ENCODE peak calls at places on chromosomes 11 and 22, in five cellular contexts. O is spleen, M is A549, E is lower lobe of right lung, F is HL-60. T is an unnamed sample.

GRCh38 chr22:28909375-28909774 is 26.0 kb downstream of the ZNRF3 start:
- DNase-seq in O (no peak), F (no peak), E (no peak), M (no peak), T (no peak)

GRCh38 chr11:12043959-12044772 is 35.7 kb upstream of the DKK3 start:
- DNase-seq in M (peak; percentile 91), F (peak; percentile 62), O (no peak), E (peak; percentile 84), T (no peak)

GRCh38 chr11:87819141-87819540 is 356.1 kb downstream of the RAB38 start:
- DNase-seq in E (no peak), O (no peak), F (no peak), M (no peak), T (no peak)

GRCh38 chr22:26648761-26649363 is 8.5 kb upstream of the MIAT start:
- DNase-seq in E (no peak), O (no peak), F (peak; percentile 81), M (no peak), T (no peak)

GRCh38 chr11:232783-233565 is 3.2 kb downstream of the SIRT3 start:
- DNase-seq in E (no peak), F (no peak), O (no peak), M (no peak), T (no peak)

GRCh38 chr11:6456361-6457073 is 15.7 kb upstream of the HPX start:
- DNase-seq in F (no peak), E (no peak), M (no peak), O (no peak), T (no peak)

GRCh38 chr11:134856371-134856971 is 444.4 kb upstream of the B3GAT1 start:
- DNase-seq in O (no peak), F (no peak), E (no peak), M (no peak), T (no peak)

GRCh38 chr11:67032830-67033555 is 10.1 kb downstream of the SYT12 start:
- DNase-seq in F (no peak), M (peak; percentile 64), E (no peak), O (no peak), T (no peak)

GRCh38 chr11:130801287-130802146 is 114.8 kb downstream of the SNX19 start:
- DNase-seq in F (no peak), M (no peak), O (no peak), E (no peak), T (no peak)

GRCh38 chr22:43446881-43447280 is 35.1 kb downstream of the MPPED1 start:
- DNase-seq in E (no peak), M (peak; percentile 9), F (no peak), O (peak; percentile 36), T (no peak)

GRCh38 chr11:70742553-70743291 is 344.4 kb downstream of the CTTN start:
- DNase-seq in M (no peak), F (no peak), O (no peak), E (peak; percentile 46), T (no peak)

GRCh38 chr11:59144096-59144495 is 1.4 kb downstream of the FAM111A start:
- DNase-seq in M (no peak), E (no peak), O (no peak), F (no peak), T (no peak)

GRCh38 chr11:8095831-8096522 is 15.0 kb downstream of the TUB start:
- DNase-seq in F (no peak), O (peak; percentile 61), E (no peak), M (no peak), T (peak; percentile 53)

GRCh38 chr22:35837328-35837727 is 119.7 kb downstream of the APOL5 start:
- DNase-seq in M (no peak), O (no peak), F (no peak), E (no peak), T (no peak)

GRCh38 chr11:128522943-128523518 is 64.3 kb downstream of the ETS1 start:
- DNase-seq in O (no peak), F (no peak), M (no peak), E (no peak), T (no peak)

GRCh38 chr11:16117989-16118810 is 238.1 kb downstream of the SOX6 start:
- DNase-seq in O (no peak), F (no peak), E (no peak), M (no peak), T (no peak)

GRCh38 chr11:62502030-62502730 is 44.4 kb downstream of the AHNAK start:
- DNase-seq in O (no peak), M (no peak), E (no peak), F (no peak), T (no peak)

GRCh38 chr11:61960532-61960931 is 6.9 kb downstream of the FTH1 start:
- DNase-seq in E (no peak), O (peak; percentile 55), M (no peak), F (no peak), T (peak; percentile 53)

GRCh38 chr11:62395885-62396778 is 22.7 kb upstream of the SCGB1A1 start:
- DNase-seq in F (no peak), O (peak; percentile 50), M (no peak), E (no peak), T (no peak)

GRCh38 chr11:122872046-122872445 is 10.5 kb upstream of the JHY start:
- DNase-seq in E (no peak), M (no peak), O (no peak), F (no peak), T (no peak)

GRCh38 chr22:24436553-24436952 is 9.2 kb downstream of the ADORA2A start:
- DNase-seq in F (no peak), E (no peak), O (peak; percentile 73), M (no peak), T (no peak)

GRCh38 chr11:111457731-111458368 is 54.3 kb downstream of the BTG4 start:
- DNase-seq in M (no peak), E (no peak), F (no peak), O (no peak), T (peak; percentile 49)

GRCh38 chr11:72741429-72741833 is 10.8 kb downstream of the ARAP1 start:
- DNase-seq in O (peak; percentile 88), F (peak; percentile 75), E (peak; percentile 79), M (no peak), T (no peak)

GRCh38 chr11:44899959-44900358 is 50.7 kb downstream of the TP53I11 start:
- DNase-seq in O (no peak), M (peak; percentile 73), F (no peak), E (no peak), T (no peak)

GRCh38 chr11:27370374-27370773 is 7.4 kb upstream of the CCDC34 start:
- DNase-seq in M (no peak), F (no peak), E (no peak), O (no peak), T (no peak)

GRCh38 chr11:47527186-47527585 is 25.7 kb downstream of the CELF1 start:
- DNase-seq in F (no peak), E (no peak), O (no peak), M (no peak), T (no peak)

GRCh38 chr11:70796601-70797000 is 398.3 kb downstream of the CTTN start:
- DNase-seq in F (no peak), E (peak; percentile 19), O (no peak), M (peak; percentile 32), T (no peak)

GRCh38 chr11:72744474-72744873 is 7.7 kb downstream of the ARAP1 start:
- DNase-seq in F (no peak), O (peak; percentile 74), M (no peak), E (no peak), T (no peak)

GRCh38 chr11:39777035-39777434 is 1682.4 kb downstream of the LRRC4C start:
- DNase-seq in E (no peak), M (no peak), O (no peak), F (no peak), T (no peak)

GRCh38 chr22:25057013-25057881 is 104.7 kb downstream of the KIAA1671 start:
- DNase-seq in E (peak; percentile 73), M (peak; percentile 56), O (peak; percentile 87), F (peak; percentile 46), T (peak; percentile 84)

GRCh38 chr11:43789700-43790443 is 90.8 kb upstream of the ALKBH3 start:
- DNase-seq in E (no peak), M (peak; percentile 16), F (no peak), O (no peak), T (no peak)

GRCh38 chr22:47177334-47177815 is 414.9 kb downstream of the TBC1D22A start:
- DNase-seq in M (no peak), O (peak; percentile 58), F (no peak), E (peak; percentile 28), T (peak; percentile 64)

GRCh38 chr11:79363861-79364378 is 76.9 kb downstream of the TENM4 start:
- DNase-seq in O (no peak), M (no peak), F (no peak), E (no peak), T (no peak)

GRCh38 chr11:107009190-107009589 is 9.1 kb downstream of the GUCY1A2 start:
- DNase-seq in M (no peak), E (no peak), F (no peak), O (no peak), T (no peak)
- TF ChIP-seq CTCF in M (no peak), E (no peak), F (no peak), O (no peak), T (no peak)

GRCh38 chr11:2580061-2580421 is 119.8 kb downstream of the KCNQ1OT1 start:
- DNase-seq in E (peak; percentile 19), F (no peak), O (peak; percentile 33), M (no peak), T (no peak)
- TF ChIP-seq CTCF in E (no peak), F (no peak), O (no peak), M (no peak), T (no peak)

GRCh38 chr11:96051820-96052219 is 127.9 kb upstream of the MTMR2 start:
- DNase-seq in F (no peak), M (no peak), E (no peak), O (no peak), T (no peak)

GRCh38 chr11:96049426-96049825 is 125.5 kb upstream of the MTMR2 start:
- DNase-seq in E (no peak), M (no peak), F (no peak), O (no peak), T (no peak)

GRCh38 chr11:96054870-96055705 is 131.2 kb upstream of the MTMR2 start:
- DNase-seq in E (no peak), F (no peak), O (no peak), M (peak; percentile 26), T (no peak)

GRCh38 chr11:96052921-96053631 is 129.2 kb upstream of the MTMR2 start:
- DNase-seq in O (no peak), M (no peak), F (peak; percentile 25), E (no peak), T (no peak)

DNA sequence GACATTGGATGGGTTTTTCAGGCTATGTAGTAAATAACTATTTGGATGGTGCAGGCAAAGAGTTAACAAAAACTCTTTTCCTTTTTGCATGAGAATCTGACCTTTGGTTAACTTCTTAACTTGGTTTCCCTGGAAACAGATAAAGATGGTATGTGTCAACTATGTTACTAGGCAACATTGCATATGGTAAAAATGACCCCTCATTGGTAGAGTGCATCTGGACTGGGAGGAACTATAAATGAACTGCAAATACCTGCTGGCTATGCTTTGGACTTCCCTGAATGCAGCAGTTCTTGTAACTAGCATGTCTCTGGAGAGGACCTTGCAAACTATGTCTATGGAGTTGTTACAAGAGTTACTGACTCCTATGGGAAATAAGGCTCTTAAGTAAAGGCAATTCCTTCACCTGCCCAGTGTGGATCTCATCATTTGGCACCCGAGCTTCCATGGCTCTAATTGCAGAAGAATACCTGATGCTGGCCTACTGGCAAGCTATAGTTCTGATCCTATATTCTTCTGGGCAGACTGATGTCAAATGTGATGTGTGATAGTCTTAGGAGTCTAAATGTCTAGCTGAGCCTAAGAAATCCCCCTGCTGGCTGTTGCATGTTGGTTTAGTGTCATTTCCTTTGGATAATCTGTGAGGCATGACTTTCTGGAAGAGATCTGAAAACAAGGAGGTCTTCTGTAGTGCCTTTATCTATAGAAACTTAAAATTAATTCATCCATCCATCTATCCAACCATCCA is 126.7 kb upstream of the MTMR2 start:
- DNase-seq in F (no peak), M (peak; percentile 9), O (no peak), E (no peak), T (no peak)
- TF ChIP-seq CTCF in F (no peak), M (no peak), O (no peak), E (no peak), T (peak; percentile 51)

GRCh38 chr22:45533731-45534130 is 31.0 kb downstream of the FBLN1 start:
- DNase-seq in F (no peak), O (no peak), M (no peak), E (no peak), T (no peak)
- TF ChIP-seq CTCF in F (no peak), O (no peak), M (no peak), E (no peak), T (no peak)